ENCODE peak calls at places on chromosomes 16 and 17, in seven cellular contexts. C is H1, G is SK-N-SH, X is K562, L is GM12891, A is HepG2, I is GM12878. K is an unnamed sample.

GRCh38 chr16:50611332-50611934 is 63.2 kb downstream of the NKD1 start:
- DNase-seq in A (peak), G (no peak), L (no peak), X (no peak), I (no peak), C (no peak), K (no peak)

GRCh38 chr17:49439673-49440571 is 25.2 kb upstream of the PHB1 start:
- DNase-seq in X (no peak), C (no peak), L (no peak), G (no peak), A (peak), I (no peak), K (peak)

GRCh38 chr17:81066771-81067315 is 31.9 kb downstream of the BAIAP2 start:
- DNase-seq in I (no peak), X (no peak), G (peak), A (no peak), L (no peak), C (no peak), K (no peak)

GRCh38 chr16:88737298-88738166 is 31.2 kb downstream of the CTU2 start:
- DNase-seq in G (peak), A (peak), I (peak), C (peak), L (peak), X (peak), K (peak)

GRCh38 chr17:17413215-17413792 is 63.5 kb upstream of the MED9 start:
- DNase-seq in A (peak), G (no peak), L (no peak), X (no peak), C (no peak), I (no peak), K (no peak)

GRCh38 chr17:382644-383533 is 30.3 kb upstream of the RPH3AL start:
- DNase-seq in I (no peak), A (peak), G (peak), X (no peak), C (no peak), L (no peak), K (no peak)

GRCh38 chr17:35161281-35161761 is 13.7 kb downstream of the UNC45B start:
- DNase-seq in X (no peak), L (no peak), C (no peak), A (no peak), I (no peak), G (no peak), K (no peak)

GRCh38 chr16:89602952-89603590 is 10.4 kb upstream of the DPEP1 start:
- DNase-seq in I (no peak), C (no peak), G (no peak), A (no peak), L (no peak), X (no peak), K (no peak)

GRCh38 chr17:8163978-8164814 is 1.4 kb upstream of the VAMP2 start:
- DNase-seq in C (no peak), I (no peak), A (no peak), L (no peak), G (no peak), X (peak), K (no peak)

GRCh38 chr17:40622509-40622928 is 25.1 kb downstream of the SMARCE1 start:
- DNase-seq in C (no peak), G (no peak), A (no peak), L (no peak), X (no peak), I (no peak), K (no peak)

GRCh38 chr17:17837966-17838962 is 1.5 kb upstream of the SREBF1 start:
- DNase-seq in L (no peak), C (no peak), I (no peak), G (no peak), X (no peak), A (peak), K (no peak)

GRCh38 chr17:17075037-17075755 is 32.9 kb downstream of the MPRIP start:
- DNase-seq in G (peak), X (no peak), C (no peak), I (no peak), A (no peak), L (no peak), K (no peak)

GRCh38 chr16:15775663-15776304 is 81.0 kb downstream of the MYH11 start:
- DNase-seq in I (no peak), X (no peak), C (no peak), L (no peak), A (no peak), G (no peak), K (no peak)

GRCh38 chr17:70181866-70182265 is 12.5 kb downstream of the KCNJ2 start:
- DNase-seq in I (no peak), L (no peak), C (no peak), G (no peak), A (no peak), X (no peak), K (no peak)
- TF ChIP-seq TAF1 in I (no peak), L (no peak), C (no peak), G (no peak), A (no peak), X (no peak), K (no peak)

GRCh38 chr17:44417553-44417952 is 28.1 kb upstream of the ITGA2B start:
- DNase-seq in C (no peak), A (peak), G (no peak), I (peak), X (no peak), L (peak), K (no peak)
- TF ChIP-seq TAF1 in C (no peak), A (no peak), G (no peak), I (no peak), X (no peak), L (no peak), K (no peak)

GRCh38 chr16:55717326-55717725 is 61.5 kb downstream of the SLC6A2 start:
- DNase-seq in G (no peak), X (no peak), C (no peak), I (no peak), A (no peak), L (no peak), K (no peak)

GRCh38 chr16:55710466-55710865 is 54.7 kb downstream of the SLC6A2 start:
- DNase-seq in G (no peak), A (no peak), X (no peak), I (no peak), L (no peak), C (no peak), K (no peak)

GRCh38 chr16:55709801-55710200 is 54.0 kb downstream of the SLC6A2 start:
- DNase-seq in G (no peak), A (no peak), I (no peak), C (no peak), X (no peak), L (no peak), K (no peak)

GRCh38 chr16:55713103-55713502 is 57.3 kb downstream of the SLC6A2 start:
- DNase-seq in I (no peak), G (no peak), C (no peak), L (no peak), A (no peak), X (no peak), K (no peak)

DNA sequence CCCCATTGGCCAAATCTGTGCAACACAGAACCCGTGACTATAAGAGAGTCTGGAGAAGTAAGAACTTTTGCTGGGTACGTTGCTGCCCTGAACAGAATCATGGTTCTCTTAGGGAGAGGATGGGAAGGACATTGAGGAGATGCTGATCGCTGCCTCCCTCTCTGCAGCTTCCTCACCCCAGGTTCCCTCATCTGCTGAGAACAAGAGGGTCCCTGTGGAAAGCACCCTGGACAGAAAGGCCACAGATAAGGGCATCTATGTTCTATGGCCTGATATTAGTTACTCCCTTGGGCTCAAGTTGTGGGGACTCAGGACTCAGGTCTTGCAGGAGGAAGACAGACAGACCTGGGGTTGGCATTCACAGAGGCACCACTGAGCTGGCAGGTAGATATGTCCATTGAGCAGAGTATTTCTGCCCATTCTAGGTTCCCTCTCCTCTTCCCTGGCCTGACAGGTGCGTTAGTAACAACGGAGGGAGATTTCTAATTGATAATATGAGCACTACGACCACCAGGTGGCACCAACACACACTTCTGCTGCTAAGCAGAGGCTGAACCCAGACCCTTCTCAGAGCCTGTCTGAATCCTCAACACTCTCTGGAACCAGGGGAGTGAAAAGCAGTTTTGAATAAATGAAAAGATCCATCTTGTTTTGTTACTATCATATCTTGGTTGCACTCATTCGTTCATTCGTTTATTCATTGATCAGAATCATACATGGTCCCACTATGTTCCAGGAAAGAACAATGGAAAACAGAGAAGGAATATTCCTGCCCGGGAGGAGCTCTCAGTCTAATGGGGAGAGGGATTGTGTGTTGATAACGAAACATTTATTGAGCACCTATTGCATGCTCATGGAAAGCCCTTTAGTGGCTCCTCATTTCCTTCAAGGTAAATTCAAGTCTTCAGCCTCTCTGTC is 56.4 kb downstream of the SLC6A2 start:
- DNase-seq in L (peak), X (peak), G (peak), A (peak), I (no peak), C (no peak), K (peak)
- TF ChIP-seq TAF1 in L (no peak), X (no peak), G (no peak), A (no peak), I (no peak), C (no peak), K (no peak)

DNA sequence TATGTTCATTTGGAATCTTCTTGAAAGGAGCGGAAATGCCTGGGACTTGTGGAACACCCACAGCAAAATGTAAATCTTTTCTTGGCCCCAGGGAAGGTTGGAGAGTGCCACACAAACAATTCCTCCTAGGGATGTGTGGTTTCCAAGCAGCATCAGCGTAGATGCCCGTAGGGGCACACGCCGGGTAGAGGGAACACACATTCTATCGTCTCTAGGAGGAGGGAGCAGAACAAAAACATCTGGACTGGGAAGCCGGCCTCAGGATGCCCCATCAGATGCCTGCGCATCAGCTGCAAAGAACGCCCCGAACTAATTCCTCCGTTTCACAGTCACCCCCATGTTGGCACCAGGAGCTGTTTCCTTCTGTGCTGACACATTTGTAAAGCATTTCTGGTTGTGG is 357.9 kb upstream of the ZFHX3 start:
- DNase-seq in L (no peak), C (no peak), G (no peak), X (no peak), A (no peak), I (no peak), K (no peak)
- TF ChIP-seq TAF1 in L (no peak), C (no peak), G (no peak), X (no peak), A (no peak), I (no peak), K (no peak)

DNA sequence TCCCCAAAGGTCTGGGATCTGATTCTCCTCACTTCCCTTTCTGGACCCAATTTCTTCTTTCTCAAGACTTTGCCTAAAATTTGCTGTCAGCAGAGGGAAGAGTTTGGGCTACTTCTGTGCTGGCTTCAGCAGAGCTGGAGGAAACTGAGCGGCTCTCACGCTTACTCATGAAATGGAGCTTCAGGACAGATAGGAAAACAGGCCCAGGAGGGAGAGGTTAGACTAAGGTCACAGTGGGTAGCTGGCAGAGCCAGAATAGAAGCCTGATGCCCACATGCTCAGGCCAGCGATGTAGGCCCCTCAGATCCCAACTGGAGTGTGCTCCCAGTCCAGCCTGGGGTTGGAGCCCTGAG is 593 bp downstream of the SLC38A7 start:
- DNase-seq in G (no peak), C (no peak), L (no peak), I (no peak), X (no peak), A (no peak), K (no peak)
- TF ChIP-seq TAF1 in G (no peak), C (no peak), L (no peak), I (no peak), X (no peak), A (no peak), K (no peak)

GRCh38 chr17:12078791-12079190 is 58.1 kb downstream of the MAP2K4 start:
- DNase-seq in L (no peak), X (no peak), A (no peak), I (no peak), C (no peak), G (no peak), K (no peak)
- TF ChIP-seq TAF1 in L (no peak), X (no peak), A (no peak), I (no peak), C (no peak), G (no peak), K (no peak)

GRCh38 chr16:83143788-83144187 is 517.0 kb downstream of the CDH13 start:
- DNase-seq in G (no peak), I (no peak), X (no peak), A (peak), L (no peak), C (no peak), K (no peak)
- TF ChIP-seq TAF1 in G (no peak), I (no peak), X (no peak), A (no peak), L (no peak), C (no peak), K (no peak)

GRCh38 chr17:18964018-18964351 is 12.0 kb downstream of the SLC5A10 start:
- DNase-seq in X (no peak), A (no peak), I (no peak), L (no peak), C (no peak), G (no peak), K (no peak)
- TF ChIP-seq TAF1 in X (no peak), A (no peak), I (no peak), L (no peak), C (no peak), G (no peak), K (no peak)

GRCh38 chr16:77599793-77600415 is 122.4 kb upstream of the NUDT7 start:
- DNase-seq in G (peak), L (no peak), A (peak), X (peak), C (no peak), I (no peak), K (no peak)

GRCh38 chr16:77600555-77600954 is 121.8 kb upstream of the NUDT7 start:
- DNase-seq in G (no peak), A (no peak), L (no peak), I (no peak), C (no peak), X (no peak), K (no peak)

DNA sequence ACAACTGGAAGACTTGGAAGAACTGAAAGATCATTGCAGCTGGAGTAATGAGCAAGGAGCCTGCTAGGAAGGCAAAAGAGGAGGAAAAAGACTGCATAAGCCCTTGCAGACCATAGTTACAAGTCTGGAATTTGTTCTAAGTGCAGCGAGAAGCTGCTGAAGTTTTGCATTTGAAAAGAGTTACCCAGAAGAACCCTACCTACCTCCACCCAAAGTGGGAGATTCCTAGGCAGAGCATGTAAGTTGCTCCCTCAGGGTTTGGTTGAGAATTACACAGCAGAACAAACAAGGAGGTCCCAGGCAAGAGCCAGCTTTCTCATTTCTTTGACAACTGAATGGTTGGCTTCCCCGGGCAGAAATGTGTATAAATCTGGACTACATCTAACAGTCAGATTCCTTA is 118.7 kb upstream of the NUDT7 start:
- DNase-seq in I (no peak), G (no peak), L (no peak), C (no peak), A (no peak), X (no peak), K (no peak)
- TF ChIP-seq TAF1 in I (no peak), G (no peak), L (no peak), C (no peak), A (no peak), X (no peak), K (no peak)

K was measured in GM12892.